ENCODE peak calls at places on chromosome 21, in nine cellular contexts. I is upper lobe of right lung; Y is HCT116; K is lung; N is pancreas; J is DND-41; X is CD8-positive, alpha-beta T cell; T is psoas muscle; C is upper lobe of left lung. A is an unnamed sample. For H3K36me3, the result is how much of the 10 kb centered on the place peaks cover.

GRCh38 chr21:15797577-15798363 is 68.0 kb downstream of the USP25 start:
- ATAC-seq in C (no peak), N (no peak), K (no peak), J (peak), T (no peak), Y (no peak), X (no peak), I (no peak), A (no peak)

GRCh38 chr21:33824156-33824941 is 91.3 kb downstream of the ATP5PO start:
- ATAC-seq in J (no peak), C (no peak), T (peak), K (no peak), I (peak), X (no peak), Y (no peak), N (no peak), A (no peak)

GRCh38 chr21:26715878-26716506 is 129.2 kb downstream of the ADAMTS1 start:
- ATAC-seq in I (peak), N (peak), Y (peak), K (peak), J (peak), T (peak), X (no peak), C (peak), A (peak)

GRCh38 chr21:29218749-29219148 is 80.0 kb upstream of the BACH1 start:
- ATAC-seq in T (no peak), I (no peak), K (no peak), Y (no peak), N (peak), C (no peak), J (no peak), X (no peak), A (no peak)

GRCh38 chr21:43015906-43016540 is 41.7 kb downstream of the PKNOX1 start:
- ATAC-seq in I (no peak), C (no peak), K (no peak), X (no peak), J (no peak), T (no peak), N (no peak), Y (no peak), A (no peak)

GRCh38 chr21:27379381-27379780 is 412.5 kb upstream of the ADAMTS5 start:
- ATAC-seq in T (no peak), X (no peak), Y (no peak), J (no peak), N (no peak), I (no peak), C (peak), K (no peak), A (peak)

GRCh38 chr21:25408666-25409065 is 198.6 kb downstream of the MRPL39 start:
- ATAC-seq in I (no peak), Y (no peak), N (no peak), T (no peak), K (no peak), J (no peak), X (no peak), C (no peak), A (no peak)

GRCh38 chr21:44064852-44065403 is 42.3 kb upstream of the PWP2 start:
- ATAC-seq in J (no peak), K (no peak), N (no peak), Y (no peak), T (no peak), C (no peak), I (no peak), X (peak), A (no peak)

GRCh38 chr21:26781331-26781730 is 63.9 kb downstream of the ADAMTS1 start:
- ATAC-seq in K (no peak), X (no peak), Y (no peak), T (no peak), C (no peak), N (no peak), I (no peak), J (no peak), A (no peak)

GRCh38 chr21:16169102-16169511 is 439.3 kb downstream of the USP25 start:
- ATAC-seq in J (no peak), Y (no peak), K (no peak), T (no peak), X (no peak), C (peak), I (no peak), N (no peak), A (peak)

GRCh38 chr21:29208666-29209059 is 78.2 kb downstream of the MAP3K7CL start:
- ATAC-seq in Y (no peak), K (peak), T (no peak), I (no peak), C (peak), N (peak), J (no peak), X (no peak), A (peak)

GRCh38 chr21:38820471-38821239 is 14.9 kb downstream of the ETS2 start:
- ATAC-seq in N (no peak), K (no peak), X (no peak), I (peak), Y (no peak), T (peak), J (no peak), C (peak), A (no peak)

GRCh38 chr21:42679319-42679981 is 26.0 kb downstream of the PDE9A start:
- ATAC-seq in J (no peak), I (no peak), Y (no peak), N (no peak), T (no peak), K (no peak), C (no peak), X (no peak), A (no peak)

GRCh38 chr21:34144224-34144623 is 70.8 kb downstream of the MRPS6 start:
- ATAC-seq in C (no peak), I (no peak), X (no peak), N (no peak), T (no peak), J (no peak), K (no peak), Y (no peak), A (no peak)

DNA sequence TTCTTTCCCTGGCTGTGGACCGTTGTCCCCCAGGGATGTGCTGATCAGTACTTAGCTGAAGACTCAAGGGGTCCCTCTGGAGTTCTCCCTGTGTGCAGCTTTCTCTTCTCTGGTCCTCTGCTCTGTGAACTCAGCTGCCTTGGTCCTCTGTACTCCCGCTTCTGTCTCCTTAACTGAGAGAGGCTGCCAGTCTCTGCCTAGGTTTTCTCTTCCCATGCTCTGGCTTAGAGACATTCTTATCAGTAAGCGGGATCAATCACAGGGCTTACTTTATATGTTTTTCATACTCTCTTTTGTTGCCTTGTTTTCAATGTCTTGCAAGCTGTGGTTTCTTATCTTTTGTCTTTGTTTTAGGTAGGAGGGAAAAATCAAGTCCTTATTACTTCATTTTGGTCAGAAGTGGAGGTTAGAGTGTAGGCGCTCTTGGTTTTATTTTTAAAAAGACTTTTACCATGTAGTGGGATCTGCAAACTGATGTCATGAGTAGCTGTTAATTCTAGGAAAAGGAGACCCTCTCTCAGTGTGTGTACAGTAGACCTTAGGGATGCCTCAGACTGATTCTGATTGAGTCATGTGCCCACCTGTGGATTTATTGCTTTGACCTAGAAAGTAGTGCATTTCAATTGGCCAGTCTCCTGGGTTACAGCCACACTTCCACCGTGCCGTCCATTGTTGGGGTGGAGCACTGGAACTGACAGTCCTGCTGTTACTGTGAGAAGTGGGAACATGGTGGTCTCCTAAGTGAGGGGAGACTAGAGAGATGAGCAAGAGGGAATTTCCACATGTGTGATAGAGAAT is 46.6 kb downstream of the TTC3 start:
- ATAC-seq in T (no peak), N (no peak), X (no peak), J (no peak), C (no peak), Y (peak), K (no peak), I (no peak), A (no peak)
- TF ChIP-seq CTCF in T (no peak), N (no peak), X (no peak), J (peak), C (no peak), Y (no peak), K (no peak), I (no peak), A (no peak)

GRCh38 chr21:45264919-45265515 is 22.7 kb downstream of the POFUT2 start:
- ATAC-seq in K (no peak), X (no peak), Y (no peak), C (no peak), I (no peak), J (no peak), T (no peak), N (no peak), A (no peak)
- H3K36me3 ChIP-seq in K (under half), X (under half), Y (under half), C (under half), I (half or more), J (under half), T (under half), N (under half), A (half or more)

GRCh38 chr21:36472377-36472776 is 7.5 kb downstream of the CLDN14 start:
- ATAC-seq in J (no peak), K (no peak), T (no peak), X (no peak), I (no peak), C (no peak), Y (no peak), N (no peak), A (no peak)
- TF ChIP-seq CTCF in J (no peak), K (no peak), T (no peak), X (no peak), I (no peak), C (no peak), Y (no peak), N (no peak), A (no peak)

DNA sequence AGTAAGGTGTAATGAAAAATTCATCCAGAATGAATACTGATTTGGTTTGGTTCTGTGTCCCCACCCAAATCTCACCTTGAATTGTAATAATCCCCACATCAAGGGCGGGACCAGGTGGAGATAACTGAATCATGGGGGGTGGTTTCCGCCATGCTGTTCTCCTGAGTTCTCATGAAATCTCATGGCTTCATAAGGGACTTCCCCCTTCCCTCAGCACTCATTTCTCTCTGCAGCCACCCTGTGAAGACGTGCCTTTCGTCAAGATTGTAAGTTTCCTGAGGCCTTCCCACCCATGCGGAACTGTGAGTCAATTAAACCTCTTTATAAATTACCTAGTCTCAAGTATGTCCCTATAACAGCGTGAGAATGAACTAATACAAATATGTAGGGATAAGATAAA is 5.5 kb upstream of the SYNJ1 start:
- ATAC-seq in I (no peak), K (no peak), X (no peak), N (no peak), C (no peak), T (no peak), J (no peak), Y (no peak), A (no peak)
- H3K36me3 ChIP-seq in I (half or more), K (under half), X (under half), N (under half), C (under half), T (under half), J (under half), Y (under half), A (half or more)

A was measured in gastroesophageal sphincter.